ENCODE peak calls at places on chromosomes 2 and 18, in eight cellular contexts. E, R, P, J, A, G, T and C are unnamed samples.

GRCh38 chr2:64391459-64391858 is 62.5 kb upstream of the LGALSL start:
- DNase-seq in J (no peak), T (no peak), A (no peak), G (no peak), R (no peak), E (no peak), P (no peak), C (no peak)

GRCh38 chr2:227447606-227448005 is 24.4 kb upstream of the AGFG1 start:
- DNase-seq in T (no peak), E (no peak), J (no peak), P (no peak), R (peak), G (no peak), A (peak), C (no peak)

GRCh38 chr2:234003972-234004617 is 46.4 kb upstream of the SPP2 start:
- DNase-seq in P (no peak), R (peak), J (no peak), T (no peak), G (peak), A (peak), E (no peak), C (no peak)

GRCh38 chr2:138275881-138276280 is 225.7 kb upstream of the SPOPL start:
- DNase-seq in G (no peak), T (no peak), E (no peak), R (peak), P (no peak), A (peak), J (no peak), C (no peak)

GRCh38 chr2:172704072-172704936 is 31.3 kb upstream of the RAPGEF4 start:
- DNase-seq in G (no peak), P (no peak), A (peak), R (peak), J (no peak), E (no peak), T (no peak), C (no peak)

GRCh38 chr2:166957686-166958085 is 69.4 kb downstream of the XIRP2 start:
- DNase-seq in G (no peak), E (no peak), R (no peak), T (no peak), P (no peak), A (peak), J (no peak), C (no peak)

GRCh38 chr2:78646965-78647364 is 378.5 kb upstream of the REG3G start:
- DNase-seq in A (no peak), P (no peak), E (no peak), J (no peak), R (no peak), T (no peak), G (no peak), C (no peak)

GRCh38 chr2:101255501-101255900 is 2.8 kb downstream of the CNOT11 start:
- DNase-seq in E (no peak), P (no peak), T (no peak), R (no peak), A (peak), G (no peak), J (no peak), C (no peak)

GRCh38 chr2:85133751-85134254 is 611 bp downstream of the TCF7L1 start:
- DNase-seq in R (peak), A (peak), G (no peak), E (no peak), P (peak), J (peak), T (no peak), C (peak)

GRCh38 chr2:239291505-239292350 is 109.1 kb downstream of the HDAC4 start:
- DNase-seq in A (no peak), T (peak), G (no peak), E (no peak), P (no peak), J (peak), R (no peak), C (peak)

GRCh38 chr2:217653240-217653639 is 349.6 kb downstream of the TNS1 start:
- DNase-seq in R (peak), P (no peak), A (peak), T (peak), E (no peak), J (peak), G (peak), C (no peak)

GRCh38 chr2:128317186-128317897 is 1.3 kb downstream of the HS6ST1 start:
- DNase-seq in E (no peak), P (peak), T (peak), A (no peak), R (no peak), J (no peak), G (no peak), C (peak)

GRCh38 chr2:108623616-108624015 is 89.3 kb downstream of the LIMS1 start:
- DNase-seq in E (no peak), A (peak), P (no peak), R (no peak), G (no peak), J (no peak), T (no peak), C (no peak)

GRCh38 chr2:100876231-100876860 is 56.4 kb downstream of the NPAS2 start:
- DNase-seq in E (no peak), T (no peak), J (no peak), G (no peak), R (no peak), A (peak), P (no peak), C (no peak)

GRCh38 chr2:128369626-128370467 is 51.2 kb upstream of the HS6ST1 start:
- DNase-seq in T (no peak), A (no peak), J (no peak), P (peak), R (no peak), G (no peak), E (no peak), C (peak)

GRCh38 chr18:34773961-34774754 is 64.1 kb downstream of the DTNA start:
- DNase-seq in P (peak), R (no peak), A (peak), T (no peak), E (no peak), G (no peak), J (no peak), C (no peak)

GRCh38 chr2:158681816-158682215 is 113.3 kb upstream of the DAPL1 start:
- DNase-seq in G (no peak), T (no peak), P (no peak), J (no peak), A (no peak), R (no peak), E (no peak), C (no peak)

GRCh38 chr2:109125595-109126500 is 3.2 kb upstream of the SH3RF3 start:
- DNase-seq in E (no peak), G (peak), R (peak), A (peak), J (peak), P (no peak), T (no peak), C (no peak)

GRCh38 chr18:74789078-74789477 is 191.4 kb downstream of the ZNF407 start:
- DNase-seq in J (no peak), R (no peak), E (no peak), G (no peak), A (no peak), P (no peak), T (no peak), C (no peak)

GRCh38 chr18:48412339-48412929 is 3.3 kb upstream of the ZBTB7C start:
- DNase-seq in G (peak), A (no peak), R (peak), J (no peak), E (no peak), P (no peak), T (no peak), C (no peak)

GRCh38 chr2:182649316-182649715 is 66.7 kb upstream of the DNAJC10 start:
- DNase-seq in J (no peak), P (no peak), G (peak), A (peak), E (no peak), T (no peak), R (peak), C (no peak)

GRCh38 chr18:58247363-58247834 is 203.4 kb downstream of the NEDD4L start:
- DNase-seq in G (no peak), E (no peak), P (no peak), A (peak), R (no peak), T (no peak), J (no peak), C (no peak)

DNA sequence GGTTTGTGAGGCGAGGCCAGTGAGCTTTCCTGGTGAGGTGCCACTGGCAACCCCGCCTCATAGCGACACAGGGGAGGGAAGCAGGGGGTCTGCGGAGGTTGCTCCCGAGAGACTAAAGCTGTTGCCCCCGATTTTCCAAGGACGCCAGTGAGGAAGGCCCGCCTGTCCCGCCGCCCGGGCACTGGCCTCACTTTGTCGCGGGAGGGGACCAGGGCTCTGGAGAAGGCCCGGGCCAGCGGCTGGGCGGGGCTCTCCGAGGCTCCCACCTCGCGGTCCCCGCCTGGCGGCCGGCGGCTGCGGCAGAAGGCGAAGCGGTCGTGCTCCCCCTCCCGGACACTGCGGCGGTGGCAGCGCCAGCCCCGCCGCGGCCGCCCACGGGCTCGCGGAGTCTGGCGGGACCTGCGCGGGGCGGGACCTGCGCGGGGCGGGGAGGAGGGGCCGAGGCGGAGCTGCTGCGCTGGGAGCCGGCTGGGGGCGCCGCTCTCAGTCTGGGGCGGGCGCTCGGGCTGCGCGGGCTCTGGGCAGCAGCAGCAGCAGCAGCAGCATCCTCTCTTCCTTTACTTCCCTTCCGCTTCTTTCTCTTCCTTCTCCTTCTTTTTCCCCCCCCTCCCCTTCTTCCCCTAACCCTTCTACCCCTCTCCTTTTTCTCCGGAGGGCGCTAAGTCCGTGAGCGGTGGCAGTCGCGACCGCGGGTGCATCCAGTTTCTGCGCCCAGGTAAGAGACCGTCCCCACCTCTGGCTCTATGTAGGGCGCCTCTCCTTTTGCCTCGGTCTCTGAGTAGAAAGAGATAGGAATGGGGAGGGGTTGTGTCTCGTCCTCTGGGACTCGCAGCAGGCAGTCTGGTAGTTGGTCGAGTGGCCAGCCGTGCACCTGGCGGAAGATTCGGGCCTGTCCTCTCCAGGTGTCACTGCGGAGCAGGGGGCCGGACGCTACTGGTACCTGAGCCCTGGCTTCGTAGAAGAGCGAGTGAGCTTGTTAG is at the start of gene MAP2:
- DNase-seq in E (no peak), G (peak), P (peak), J (peak), R (peak), A (peak), T (peak), C (peak)
- TF ChIP-seq POLR2A in E (no peak), G (peak), P (no peak), J (no peak), R (no peak), A (no peak), T (no peak), C (no peak)

GRCh38 chr18:70705831-70706416 is 417.1 kb downstream of the SOCS6 start:
- DNase-seq in J (no peak), A (no peak), E (no peak), R (no peak), G (no peak), T (no peak), P (no peak), C (no peak)

GRCh38 chr18:70709124-70709523 is 420.3 kb downstream of the SOCS6 start:
- DNase-seq in T (no peak), A (no peak), J (no peak), P (no peak), R (no peak), G (no peak), E (no peak), C (no peak)

DNA sequence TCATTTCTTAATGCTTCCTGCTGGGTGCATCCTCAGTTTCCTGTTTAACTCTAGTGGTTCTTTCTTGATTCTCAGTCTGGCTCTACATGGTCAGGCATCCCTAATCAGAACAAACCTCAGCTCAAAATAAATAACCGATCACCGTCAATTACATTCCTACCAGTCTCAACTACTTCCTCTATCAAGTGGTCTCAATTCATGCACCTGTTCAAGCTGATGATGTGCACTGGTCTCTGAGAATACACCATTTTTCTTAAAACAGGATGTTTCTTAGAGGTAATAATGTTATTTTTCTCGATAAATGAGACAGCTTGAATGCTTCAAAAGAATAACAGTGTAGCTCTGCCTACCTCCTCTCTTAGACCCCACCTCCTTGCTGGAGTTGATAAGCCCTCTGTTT is 420.9 kb downstream of the SOCS6 start:
- DNase-seq in P (no peak), T (no peak), G (no peak), R (no peak), A (no peak), J (no peak), E (no peak), C (no peak)
- TF ChIP-seq POLR2A in P (no peak), T (no peak), G (no peak), R (no peak), A (no peak), J (no peak), E (no peak), C (no peak)

GRCh38 chr2:39436592-39437521 is at the start of gene MAP4K3:
- DNase-seq in J (peak), A (peak), P (peak), T (peak), E (peak), R (peak), G (peak), C (peak)
- TF ChIP-seq POLR2A in J (no peak), A (peak), P (no peak), T (peak), E (no peak), R (peak), G (no peak), C (no peak)

DNA sequence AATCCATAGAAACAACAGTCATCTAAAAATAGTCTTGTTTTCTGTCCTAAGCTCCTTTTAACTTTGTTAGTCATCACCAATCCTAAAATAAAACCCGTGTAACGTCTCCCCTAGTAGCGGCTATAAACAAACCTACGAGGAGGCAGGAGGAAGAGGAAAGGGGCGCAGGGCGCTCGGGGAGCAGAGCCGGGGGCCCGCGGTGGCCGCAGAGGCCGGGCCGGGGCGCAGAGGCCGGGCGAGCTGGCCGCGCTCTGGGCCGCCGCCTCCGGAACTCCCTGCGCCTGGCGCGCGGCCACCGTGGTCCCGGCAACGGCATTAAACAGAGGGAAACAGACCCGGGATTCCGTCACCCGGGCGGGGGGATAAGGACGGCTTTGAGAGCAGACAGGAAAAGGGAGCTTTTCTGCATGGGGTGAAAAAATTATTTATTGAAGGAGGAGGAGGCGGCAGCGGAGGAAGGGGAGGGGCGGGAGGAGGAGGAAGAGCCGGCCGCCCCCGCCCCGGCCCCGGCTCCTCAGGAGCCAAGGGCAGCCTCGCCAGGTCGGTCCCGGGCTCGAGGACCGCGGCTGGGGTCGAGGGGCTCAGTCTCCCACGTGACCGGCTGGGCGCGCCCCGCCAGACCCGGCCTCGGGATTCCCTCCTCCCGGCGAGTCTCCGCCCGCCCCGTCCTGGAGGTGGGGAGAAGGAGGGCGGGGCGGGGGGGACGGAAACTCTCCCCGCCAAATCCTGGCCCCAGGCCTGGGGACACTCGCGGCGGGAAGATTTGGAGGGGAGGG is 1.9 kb upstream of the NFATC1 start:
- DNase-seq in J (peak), E (no peak), G (peak), R (peak), A (peak), T (peak), P (peak), C (peak)
- TF ChIP-seq POLR2A in J (no peak), E (no peak), G (no peak), R (no peak), A (peak), T (no peak), P (no peak), C (no peak)

DNA sequence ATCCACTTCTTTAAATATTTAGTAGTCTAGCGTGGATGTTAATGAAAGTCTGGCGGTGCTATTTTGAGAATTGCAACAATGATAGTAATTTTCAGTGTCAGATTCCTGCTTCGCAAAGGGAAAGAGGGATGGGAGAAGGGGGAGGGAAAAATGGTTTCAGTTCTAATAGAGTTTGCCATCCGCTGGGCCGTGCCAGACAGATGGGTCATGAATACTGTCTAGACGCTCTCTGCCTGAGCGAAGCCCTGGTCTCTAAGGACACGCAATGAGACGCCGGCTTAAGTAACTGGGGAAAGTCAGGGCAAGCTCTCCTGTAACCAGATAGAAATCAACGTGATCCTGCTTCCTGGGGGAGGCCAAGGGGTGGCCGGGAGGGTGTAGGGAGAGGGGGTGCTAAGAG is 229.1 kb downstream of the LDLRAD4 start:
- DNase-seq in G (no peak), J (no peak), T (no peak), A (peak), E (no peak), P (no peak), R (peak), C (no peak)
- TF ChIP-seq POLR2A in G (no peak), J (no peak), T (no peak), A (no peak), E (no peak), P (no peak), R (no peak), C (no peak)

GRCh38 chr2:219421323-219421722 is 3.1 kb downstream of the DES start:
- DNase-seq in A (no peak), P (no peak), T (no peak), J (no peak), G (no peak), R (no peak), E (no peak), C (no peak)

GRCh38 chr2:219426068-219426443 is 7.9 kb downstream of the DES start:
- DNase-seq in A (no peak), E (no peak), P (no peak), R (no peak), G (no peak), J (no peak), T (no peak), C (no peak)

GRCh38 chr2:219422944-219423534 is 4.9 kb downstream of the DES start:
- DNase-seq in R (no peak), E (no peak), J (no peak), A (no peak), P (no peak), G (no peak), T (no peak), C (no peak)

GRCh38 chr2:219425238-219426067 is 7.3 kb downstream of the DES start:
- DNase-seq in P (no peak), G (no peak), A (no peak), T (no peak), E (no peak), J (no peak), R (no peak), C (no peak)

DNA sequence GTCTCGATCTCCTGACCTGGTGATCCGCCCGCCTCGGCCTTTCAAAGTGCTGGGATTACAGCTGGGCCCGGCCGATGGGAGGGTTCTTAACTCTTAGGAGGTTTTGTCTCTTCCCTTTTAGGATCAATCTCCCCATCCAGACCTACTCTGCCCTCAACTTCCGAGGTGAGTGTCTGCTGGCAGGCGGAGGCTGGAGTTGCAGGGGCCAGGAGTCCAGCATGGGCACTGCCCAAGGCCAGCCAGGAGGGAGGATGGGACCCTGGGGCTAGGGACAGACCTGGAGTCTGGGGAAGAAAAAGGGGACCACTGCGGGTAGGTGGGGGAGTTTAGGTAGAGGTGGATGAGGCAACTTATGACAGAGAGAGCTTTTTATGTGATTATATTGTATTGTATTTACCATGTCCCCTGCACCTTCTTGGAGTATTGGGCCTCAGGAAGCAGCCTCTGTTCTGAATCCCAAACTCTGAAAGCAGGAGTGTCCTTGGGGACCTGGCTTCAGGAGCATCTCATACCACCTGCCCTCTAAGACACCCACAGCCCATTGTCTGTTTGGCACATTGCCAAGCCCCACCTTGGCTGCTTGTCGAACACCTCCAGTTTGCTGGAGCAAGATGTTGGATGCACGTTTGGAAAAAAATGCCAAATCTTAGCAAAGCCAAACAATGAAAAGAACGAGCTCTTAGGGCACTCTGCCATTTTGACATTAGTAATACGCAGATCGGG is 5.6 kb downstream of the DES start:
- DNase-seq in P (no peak), T (no peak), E (no peak), J (no peak), R (no peak), G (no peak), A (no peak), C (no peak)
- TF ChIP-seq POLR2A in P (no peak), T (no peak), E (no peak), J (no peak), R (no peak), G (no peak), A (no peak), C (no peak)